ENCODE peak calls at places on chromosomes 7 and 10, in nine cellular contexts. L, P, Q, C, E, X, Y, S and I are unnamed samples.

GRCh38 chr7:142669074-142669654 is 80.1 kb upstream of the PRSS1 start:
- DNase-seq in L (no peak), P (no peak), Q (no peak), C (no peak), E (peak), X (no peak), Y (peak), S (no peak), I (no peak)

GRCh38 chr10:116490028-116490662 is 55.6 kb upstream of the PNLIP start:
- DNase-seq in L (no peak), P (no peak), Q (no peak), C (no peak), E (peak), X (no peak), Y (peak), S (peak), I (no peak)

GRCh38 chr7:86013662-86014061 is 630.0 kb upstream of the GRM3 start:
- DNase-seq in L (no peak), P (no peak), Q (no peak), C (no peak), E (no peak), X (no peak), Y (no peak), S (no peak), I (no peak)

GRCh38 chr10:132036153-132036886 is 29.4 kb upstream of the JAKMIP3 start:
- DNase-seq in L (peak), P (no peak), Q (no peak), C (no peak), E (peak), X (no peak), Y (peak), S (no peak), I (no peak)

GRCh38 chr10:85598646-85599045 is 767.9 kb downstream of the GRID1 start:
- DNase-seq in L (no peak), P (no peak), Q (no peak), C (no peak), E (no peak), X (no peak), Y (peak), S (no peak), I (no peak)

GRCh38 chr10:95976295-95977229 is 66.8 kb upstream of the CCNJ start:
- DNase-seq in L (no peak), P (no peak), Q (no peak), C (no peak), E (no peak), X (no peak), Y (no peak), S (no peak), I (no peak)

GRCh38 chr7:21869785-21870402 is 75.8 kb downstream of the CDCA7L start:
- DNase-seq in L (no peak), P (no peak), Q (no peak), C (no peak), E (no peak), X (no peak), Y (no peak), S (no peak), I (no peak)

GRCh38 chr10:91340613-91341362 is 69.4 kb upstream of the HECTD2 start:
- DNase-seq in L (no peak), P (no peak), Q (no peak), C (no peak), E (peak), X (peak), Y (peak), S (no peak), I (peak)

GRCh38 chr7:120941064-120941463 is 9.5 kb upstream of the ING3 start:
- DNase-seq in L (no peak), P (no peak), Q (no peak), C (no peak), E (peak), X (no peak), Y (peak), S (peak), I (no peak)

GRCh38 chr10:52682766-52683165 is 89.8 kb downstream of the MBL2 start:
- DNase-seq in L (no peak), P (no peak), Q (no peak), C (no peak), E (no peak), X (no peak), Y (no peak), S (no peak), I (no peak)

GRCh38 chr10:132642732-132643008 is 105.1 kb downstream of the INPP5A start:
- DNase-seq in L (no peak), P (no peak), Q (peak), C (no peak), E (no peak), X (no peak), Y (no peak), S (no peak), I (no peak)

GRCh38 chr7:47652591-47652990 is 70.7 kb upstream of the TNS3 start:
- DNase-seq in L (no peak), P (no peak), Q (no peak), C (no peak), E (peak), X (no peak), Y (no peak), S (no peak), I (no peak)

GRCh38 chr7:47301657-47302295 is 280.1 kb downstream of the TNS3 start:
- DNase-seq in L (no peak), P (no peak), Q (no peak), C (no peak), E (no peak), X (no peak), Y (no peak), S (no peak), I (no peak)

GRCh38 chr7:122748195-122748594 is 45.5 kb upstream of the RNF148 start:
- DNase-seq in L (no peak), P (no peak), Q (no peak), C (no peak), E (no peak), X (no peak), Y (no peak), S (no peak), I (no peak)

GRCh38 chr10:117271427-117271826 is 30.5 kb downstream of the SLC18A2 start:
- DNase-seq in L (no peak), P (no peak), Q (no peak), C (no peak), E (no peak), X (no peak), Y (no peak), S (peak), I (no peak)

GRCh38 chr10:5814110-5815107 is 1.2 kb upstream of the GDI2 start:
- DNase-seq in L (peak), P (no peak), Q (peak), C (no peak), E (peak), X (no peak), Y (no peak), S (peak), I (no peak)

GRCh38 chr7:142556745-142557144 is 192.5 kb upstream of the PRSS1 start:
- DNase-seq in L (no peak), P (no peak), Q (peak), C (peak), E (peak), X (peak), Y (peak), S (peak), I (peak)

GRCh38 chr10:80405035-80405434 is 3.3 kb upstream of the PRXL2A start:
- DNase-seq in L (no peak), P (no peak), Q (peak), C (no peak), E (no peak), X (no peak), Y (no peak), S (no peak), I (no peak)

GRCh38 chr10:1211844-1212570 is 155.8 kb downstream of the WDR37 start:
- DNase-seq in L (no peak), P (no peak), Q (no peak), C (no peak), E (no peak), X (no peak), Y (no peak), S (no peak), I (no peak)

GRCh38 chr10:26725837-26726727 is 28.6 kb downstream of the PDSS1 start:
- DNase-seq in L (peak), P (no peak), Q (peak), C (no peak), E (peak), X (peak), Y (peak), S (peak), I (peak)

GRCh38 chr10:34235164-34235832 is 579.8 kb downstream of the PARD3 start:
- DNase-seq in L (no peak), P (no peak), Q (no peak), C (no peak), E (peak), X (no peak), Y (peak), S (no peak), I (no peak)

GRCh38 chr10:54133201-54133600 is 667.8 kb downstream of the PCDH15 start:
- DNase-seq in L (no peak), P (no peak), Q (no peak), C (no peak), E (peak), X (no peak), Y (no peak), S (no peak), I (no peak)

GRCh38 chr10:122252805-122253204 is 18.3 kb upstream of the BTBD16 start:
- DNase-seq in L (no peak), P (no peak), Q (peak), C (no peak), E (no peak), X (no peak), Y (no peak), S (no peak), I (no peak)

GRCh38 chr7:76357379-76358052 is 1.3 kb downstream of the YWHAG start:
- DNase-seq in L (no peak), P (no peak), Q (no peak), C (no peak), E (no peak), X (no peak), Y (peak), S (no peak), I (no peak)

GRCh38 chr7:66356277-66356721 is 151.2 kb downstream of the TPST1 start:
- DNase-seq in L (no peak), P (no peak), Q (peak), C (no peak), E (peak), X (peak), Y (peak), S (peak), I (peak)

GRCh38 chr10:5488272-5489161 is 10.9 kb downstream of the CALML5 start:
- DNase-seq in L (no peak), P (no peak), Q (peak), C (peak), E (no peak), X (no peak), Y (no peak), S (peak), I (no peak)

GRCh38 chr10:16156681-16157080 is 280.1 kb upstream of the PTER start:
- DNase-seq in L (no peak), P (no peak), Q (no peak), C (no peak), E (no peak), X (no peak), Y (no peak), S (no peak), I (no peak)

GRCh38 chr7:103989785-103990775 is 622 bp upstream of the RELN start:
- DNase-seq in L (no peak), P (no peak), Q (no peak), C (no peak), E (peak), X (no peak), Y (peak), S (no peak), I (no peak)

GRCh38 chr7:134548877-134549276 is at the start of gene AKR1B15:
- DNase-seq in L (no peak), P (no peak), Q (no peak), C (no peak), E (no peak), X (peak), Y (peak), S (no peak), I (no peak)

GRCh38 chr10:130127612-130128607 is 8.3 kb upstream of the GLRX3 start:
- DNase-seq in L (no peak), P (no peak), Q (no peak), C (peak), E (peak), X (peak), Y (peak), S (no peak), I (peak)

GRCh38 chr7:122166260-122166659 is 22.2 kb upstream of the AASS start:
- DNase-seq in L (no peak), P (no peak), Q (no peak), C (no peak), E (no peak), X (no peak), Y (no peak), S (no peak), I (no peak)

GRCh38 chr10:43204943-43205671 is 61.8 kb downstream of the RASGEF1A start:
- DNase-seq in L (no peak), P (peak), Q (peak), C (peak), E (peak), X (no peak), Y (peak), S (peak), I (peak)

GRCh38 chr10:9342865-9343450 is 1288.5 kb downstream of the GATA3 start:
- DNase-seq in L (no peak), P (no peak), Q (no peak), C (no peak), E (peak), X (peak), Y (peak), S (no peak), I (peak)

GRCh38 chr7:38673795-38674194 is 42.6 kb upstream of the AMPH start:
- DNase-seq in L (no peak), P (no peak), Q (no peak), C (no peak), E (peak), X (peak), Y (no peak), S (no peak), I (peak)

GRCh38 chr10:43000021-43000411 is 76.9 kb upstream of the RET start:
- DNase-seq in L (no peak), P (no peak), Q (peak), C (no peak), E (no peak), X (no peak), Y (no peak), S (no peak), I (no peak)

GRCh38 chr7:102040569-102040968 is 223.1 kb downstream of the CUX1 start:
- DNase-seq in L (no peak), P (no peak), Q (peak), C (no peak), E (no peak), X (no peak), Y (no peak), S (no peak), I (no peak)

GRCh38 chr10:122029503-122030199 is 40.7 kb downstream of the TACC2 start:
- DNase-seq in L (no peak), P (no peak), Q (no peak), C (no peak), E (no peak), X (no peak), Y (no peak), S (no peak), I (no peak)

GRCh38 chr7:96649981-96650380 is 59.7 kb downstream of the SEM1 start:
- DNase-seq in L (no peak), P (no peak), Q (no peak), C (no peak), E (peak), X (no peak), Y (no peak), S (no peak), I (no peak)

GRCh38 chr10:61937631-61938284 is 36.3 kb downstream of the ARID5B start:
- DNase-seq in L (no peak), P (no peak), Q (no peak), C (no peak), E (peak), X (peak), Y (no peak), S (no peak), I (no peak)

DNA sequence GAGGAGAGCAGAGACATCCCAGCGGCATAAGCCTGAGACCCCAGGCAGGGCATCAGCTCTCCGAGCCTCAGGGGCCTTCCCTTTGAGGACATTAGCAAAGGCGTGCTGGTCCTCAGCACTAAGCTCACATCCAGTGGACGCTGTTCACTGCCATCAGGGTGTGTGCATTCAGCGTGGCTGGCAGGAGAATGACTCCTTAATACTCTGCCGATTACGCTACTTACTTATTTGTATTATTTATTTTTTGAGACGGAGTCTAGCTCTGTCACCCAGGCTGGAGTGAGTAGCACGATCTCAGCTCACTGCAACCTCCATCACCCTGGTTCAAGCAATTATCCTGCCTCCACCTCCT is 290.2 kb downstream of the KLF6 start:
- DNase-seq in L (peak), P (no peak), Q (no peak), C (no peak), E (no peak), X (no peak), Y (no peak), S (no peak), I (no peak)
- H3K4me3 ChIP-seq in L (peak), P (no peak), Q (no peak), C (no peak), E (no peak), X (no peak), Y (no peak), S (no peak), I (no peak)

GRCh38 chr7:112898432-112899290 is 108.5 kb upstream of the TMEM168 start:
- DNase-seq in L (no peak), P (no peak), Q (no peak), C (no peak), E (peak), X (peak), Y (peak), S (peak), I (peak)
- H3K4me3 ChIP-seq in L (no peak), P (no peak), Q (no peak), C (no peak), E (no peak), X (no peak), Y (no peak), S (no peak), I (no peak)

GRCh38 chr10:13417459-13418126 is 69.5 kb upstream of the SEPHS1 start:
- DNase-seq in L (no peak), P (no peak), Q (peak), C (no peak), E (no peak), X (no peak), Y (peak), S (no peak), I (no peak)
- H3K4me3 ChIP-seq in L (no peak), P (no peak), Q (no peak), C (no peak), E (no peak), X (no peak), Y (no peak), S (no peak), I (no peak)

DNA sequence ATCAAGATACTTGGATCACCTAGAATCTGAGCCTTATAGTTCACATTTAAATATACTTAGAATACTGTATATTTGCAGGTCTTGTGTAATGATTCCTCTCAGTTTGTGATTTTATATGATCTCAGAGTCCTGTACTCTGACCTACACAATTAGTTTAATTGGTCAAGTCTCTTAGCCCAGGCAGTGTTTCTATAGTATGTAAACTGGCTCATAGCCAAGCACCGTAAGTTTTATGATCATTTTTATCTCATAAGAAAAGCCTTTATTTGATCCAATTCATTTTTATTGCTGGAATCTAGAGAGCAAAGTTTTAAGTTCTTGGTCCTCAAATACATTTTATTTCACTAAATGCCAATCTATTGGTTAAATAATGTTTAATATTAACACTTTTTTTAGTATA is 242.2 kb downstream of the MALRD1 start:
- DNase-seq in L (no peak), P (no peak), Q (no peak), C (no peak), E (no peak), X (no peak), Y (no peak), S (no peak), I (no peak)
- H3K4me3 ChIP-seq in L (no peak), P (no peak), Q (no peak), C (no peak), E (no peak), X (no peak), Y (no peak), S (no peak), I (no peak)

DNA sequence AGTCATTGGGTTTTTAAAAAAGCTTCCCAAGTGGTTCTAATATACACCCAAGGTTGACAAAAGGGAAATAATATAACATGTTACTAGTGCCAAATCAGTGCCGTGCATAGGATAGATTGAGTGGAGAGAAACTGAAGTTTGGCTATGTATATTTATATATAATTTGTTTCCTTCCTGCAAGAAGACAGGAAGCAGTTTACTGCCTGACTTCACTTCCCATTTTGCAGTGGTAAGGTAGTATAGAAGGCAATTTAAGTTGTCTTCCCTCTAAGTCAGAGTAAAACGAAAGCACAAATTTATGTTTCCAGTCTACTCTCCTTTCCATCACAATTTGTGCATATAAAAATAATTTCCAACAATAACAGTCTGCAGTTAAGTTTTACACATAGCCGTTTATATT is 3.4 kb upstream of the HYCC1 start:
- DNase-seq in L (no peak), P (no peak), Q (no peak), C (no peak), E (no peak), X (no peak), Y (no peak), S (no peak), I (no peak)
- H3K4me3 ChIP-seq in L (no peak), P (no peak), Q (no peak), C (no peak), E (no peak), X (no peak), Y (no peak), S (no peak), I (no peak)

GRCh38 chr7:113085781-113086390 is 741 bp downstream of the GPR85 start:
- DNase-seq in L (no peak), P (no peak), Q (no peak), C (no peak), E (peak), X (no peak), Y (peak), S (no peak), I (no peak)
- H3K4me3 ChIP-seq in L (no peak), P (peak), Q (no peak), C (peak), E (peak), X (peak), Y (peak), S (no peak), I (peak)

GRCh38 chr10:84196083-84196482 is 1.7 kb downstream of the CDHR1 start:
- DNase-seq in L (no peak), P (no peak), Q (no peak), C (no peak), E (no peak), X (no peak), Y (peak), S (no peak), I (no peak)

GRCh38 chr10:84195044-84195830 is 900 bp downstream of the CDHR1 start:
- DNase-seq in L (no peak), P (no peak), Q (peak), C (no peak), E (no peak), X (no peak), Y (no peak), S (no peak), I (no peak)

GRCh38 chr10:84194424-84195043 is at the start of gene CDHR1:
- DNase-seq in L (no peak), P (no peak), Q (no peak), C (no peak), E (no peak), X (no peak), Y (no peak), S (no peak), I (no peak)

GRCh38 chr10:84193327-84193726 is 1.0 kb upstream of the CDHR1 start:
- DNase-seq in L (no peak), P (no peak), Q (no peak), C (no peak), E (no peak), X (no peak), Y (no peak), S (no peak), I (no peak)

GRCh38 chr10:84193846-84194423 is 402 bp upstream of the CDHR1 start:
- DNase-seq in L (no peak), P (no peak), Q (peak), C (no peak), E (no peak), X (no peak), Y (no peak), S (no peak), I (no peak)
- H3K4me3 ChIP-seq in L (no peak), P (peak), Q (no peak), C (peak), E (no peak), X (peak), Y (no peak), S (no peak), I (no peak)

GRCh38 chr10:79078367-79079073 is 9.8 kb downstream of the ZMIZ1 start:
- DNase-seq in L (no peak), P (no peak), Q (no peak), C (no peak), E (no peak), X (no peak), Y (no peak), S (no peak), I (no peak)
- H3K4me3 ChIP-seq in L (no peak), P (no peak), Q (no peak), C (no peak), E (no peak), X (no peak), Y (no peak), S (no peak), I (no peak)

DNA sequence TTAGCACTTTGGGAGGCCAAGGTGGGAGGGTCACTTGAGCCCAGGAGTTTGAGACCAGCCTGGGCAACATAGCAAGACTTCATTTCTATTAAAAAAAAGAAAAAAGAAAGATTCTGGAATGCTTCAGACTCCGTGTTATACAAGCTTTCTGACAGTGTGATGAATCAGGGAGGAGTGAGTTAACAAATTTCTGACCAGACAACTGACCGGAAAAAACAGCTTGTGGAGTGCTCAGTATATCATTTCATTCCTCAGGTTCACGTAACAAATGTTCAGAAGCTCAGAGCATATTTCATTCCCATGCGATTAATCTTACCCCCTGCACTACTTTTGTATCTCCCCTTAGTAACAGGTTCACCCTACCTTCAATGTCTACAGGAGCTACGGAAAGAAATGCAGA is 28.6 kb upstream of the TNPO3 start:
- DNase-seq in L (no peak), P (no peak), Q (no peak), C (no peak), E (no peak), X (no peak), Y (no peak), S (no peak), I (no peak)
- H3K4me3 ChIP-seq in L (no peak), P (no peak), Q (no peak), C (no peak), E (no peak), X (no peak), Y (no peak), S (no peak), I (no peak)